ENCODE peak calls at places on chromosomes 3 and 15, in nine cellular contexts. W, S, R, K, Y, A, C, G and F are unnamed samples.

GRCh38 chr3:197486861-197487260 is 68.9 kb downstream of the BDH1 start:
- DNase-seq in K (no peak), A (no peak), W (no peak), Y (no peak), G (no peak), C (no peak), S (no peak), R (peak), F (no peak)

GRCh38 chr3:37824090-37824953 is 37.4 kb upstream of the CTDSPL start:
- DNase-seq in G (no peak), S (no peak), W (no peak), C (no peak), R (no peak), A (no peak), K (no peak), Y (no peak), F (no peak)

GRCh38 chr3:123457841-123458240 is 9.0 kb upstream of the ADCY5 start:
- DNase-seq in K (no peak), Y (no peak), C (no peak), W (no peak), A (no peak), S (no peak), G (no peak), R (no peak), F (no peak)

GRCh38 chr3:121757087-121757811 is 7.7 kb upstream of the GOLGB1 start:
- DNase-seq in A (no peak), W (no peak), S (no peak), C (no peak), G (no peak), R (no peak), Y (no peak), K (no peak), F (no peak)

GRCh38 chr3:29201609-29202008 is 79.3 kb upstream of the RBMS3 start:
- DNase-seq in K (no peak), Y (no peak), C (no peak), R (no peak), W (no peak), A (no peak), S (no peak), G (no peak), F (no peak)

GRCh38 chr3:123294296-123294938 is 92.7 kb downstream of the SEC22A start:
- DNase-seq in S (no peak), R (no peak), K (no peak), Y (no peak), A (no peak), C (no peak), G (no peak), W (no peak), F (no peak)

GRCh38 chr3:103906304-103906703 is 1460.4 kb upstream of the ALCAM start:
- DNase-seq in G (no peak), C (no peak), S (no peak), W (no peak), R (no peak), Y (no peak), K (no peak), A (no peak), F (no peak)

GRCh38 chr3:63364495-63364894 is 86.4 kb downstream of the SYNPR start:
- DNase-seq in C (no peak), K (no peak), S (no peak), R (no peak), W (no peak), G (no peak), Y (no peak), A (peak), F (no peak)

GRCh38 chr3:99315896-99316295 is 322.5 kb upstream of the COL8A1 start:
- DNase-seq in A (peak), S (no peak), C (no peak), W (no peak), G (no peak), Y (no peak), K (no peak), R (no peak), F (no peak)

GRCh38 chr3:181757694-181758306 is 46.1 kb downstream of the SOX2 start:
- DNase-seq in G (no peak), C (no peak), R (no peak), Y (no peak), S (no peak), W (no peak), A (no peak), K (no peak), F (no peak)

GRCh38 chr15:63872759-63873510 is 39.2 kb upstream of the HERC1 start:
- DNase-seq in R (no peak), A (peak), C (no peak), G (no peak), S (no peak), Y (no peak), K (no peak), W (no peak), F (no peak)

GRCh38 chr15:49239105-49239504 is 69.1 kb downstream of the GALK2 start:
- DNase-seq in Y (no peak), S (no peak), K (no peak), G (no peak), W (no peak), R (peak), A (no peak), C (no peak), F (no peak)

GRCh38 chr3:48493203-48493501 is 10.8 kb downstream of the SHISA5 start:
- DNase-seq in Y (no peak), C (no peak), K (no peak), G (no peak), W (no peak), R (no peak), S (no peak), A (no peak), F (no peak)

GRCh38 chr3:8938021-8938420 is 25.3 kb downstream of the RAD18 start:
- DNase-seq in C (no peak), Y (no peak), A (peak), G (no peak), K (no peak), W (no peak), S (no peak), R (no peak), F (no peak)

GRCh38 chr3:138234401-138235179 is 47.5 kb downstream of the ARMC8 start:
- DNase-seq in C (no peak), W (no peak), S (no peak), Y (no peak), R (no peak), G (no peak), A (peak), K (no peak), F (no peak)

GRCh38 chr15:35616436-35617271 is 70.7 kb upstream of the DPH6 start:
- DNase-seq in R (no peak), S (no peak), C (no peak), K (no peak), A (peak), G (no peak), W (no peak), Y (no peak), F (no peak)

GRCh38 chr3:33061782-33062181 is 35.2 kb downstream of the GLB1 start:
- DNase-seq in R (no peak), G (peak), S (no peak), C (no peak), A (peak), Y (no peak), W (no peak), K (no peak), F (no peak)

GRCh38 chr3:123409443-123410148 is 39.3 kb downstream of the ADCY5 start:
- DNase-seq in W (no peak), A (no peak), K (no peak), S (no peak), Y (no peak), C (no peak), R (peak), G (no peak), F (no peak)

DNA sequence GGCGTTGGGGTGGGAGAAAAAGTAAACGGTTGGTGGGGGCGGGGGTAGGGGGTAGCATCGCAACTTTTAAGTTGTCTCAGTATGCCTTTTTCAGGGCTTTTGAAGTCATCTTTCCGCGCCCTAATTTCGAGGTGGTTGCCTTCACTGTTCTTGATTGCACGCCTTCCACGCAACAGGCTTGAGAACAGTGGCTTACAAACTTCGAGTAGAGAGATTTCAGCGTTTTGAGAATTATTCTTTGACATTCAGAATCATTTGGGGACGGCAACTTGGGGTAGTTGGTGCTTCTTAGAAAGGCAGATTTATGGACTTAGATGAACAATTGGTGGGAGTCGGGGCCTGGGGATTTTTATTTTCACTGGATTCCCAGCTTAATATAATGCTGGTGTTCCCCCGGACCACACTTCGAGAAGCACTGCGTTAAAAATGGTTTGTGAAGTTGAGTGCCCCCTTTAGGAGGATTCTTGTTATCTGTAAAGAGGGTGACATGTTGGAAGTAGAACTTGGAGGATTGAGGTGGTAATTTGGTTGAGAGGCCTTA is 880 bp downstream of the PPP4R2 start:
- DNase-seq in K (no peak), S (no peak), G (peak), A (peak), Y (peak), R (no peak), W (peak), C (no peak), F (no peak)
- TF ChIP-seq CTCF in K (peak), S (peak), G (peak), A (peak), Y (peak), R (peak), W (peak), C (peak), F (no peak)

GRCh38 chr15:92818658-92819311 is 81.3 kb upstream of the CHD2 start:
- DNase-seq in S (no peak), A (no peak), R (no peak), Y (no peak), C (no peak), G (no peak), K (no peak), W (no peak), F (no peak)

GRCh38 chr15:92819312-92820232 is 80.6 kb upstream of the CHD2 start:
- DNase-seq in K (no peak), A (no peak), Y (no peak), S (no peak), R (no peak), G (no peak), C (no peak), W (no peak), F (no peak)

GRCh38 chr15:92822216-92823144 is 77.6 kb upstream of the CHD2 start:
- DNase-seq in W (no peak), R (no peak), G (no peak), K (no peak), A (no peak), C (no peak), S (no peak), Y (no peak), F (no peak)

GRCh38 chr15:92821491-92822116 is 78.5 kb upstream of the CHD2 start:
- DNase-seq in G (no peak), A (no peak), K (no peak), R (no peak), C (no peak), Y (no peak), S (no peak), W (no peak), F (no peak)

GRCh38 chr15:92820233-92821021 is 79.7 kb upstream of the CHD2 start:
- DNase-seq in W (peak), C (peak), G (peak), S (peak), A (peak), R (peak), K (peak), Y (peak), F (peak)
- TF ChIP-seq CTCF in W (no peak), C (no peak), G (no peak), S (no peak), A (no peak), R (no peak), K (no peak), Y (no peak), F (no peak)

GRCh38 chr15:25671132-25671531 is 192.0 kb downstream of the ATP10A start:
- DNase-seq in G (no peak), K (no peak), S (no peak), C (no peak), Y (no peak), W (no peak), R (no peak), A (no peak), F (no peak)

GRCh38 chr15:25668901-25669300 is 194.2 kb downstream of the ATP10A start:
- DNase-seq in Y (no peak), S (no peak), C (no peak), R (no peak), G (no peak), W (no peak), A (no peak), K (no peak), F (no peak)

GRCh38 chr15:25668236-25668635 is 194.9 kb downstream of the ATP10A start:
- DNase-seq in Y (no peak), A (no peak), G (no peak), C (no peak), S (no peak), K (no peak), R (no peak), W (no peak), F (no peak)

GRCh38 chr15:25667829-25668228 is 195.3 kb downstream of the ATP10A start:
- DNase-seq in Y (no peak), C (no peak), K (no peak), R (no peak), A (no peak), W (no peak), G (no peak), S (no peak), F (no peak)

GRCh38 chr15:25670025-25670554 is 193.0 kb downstream of the ATP10A start:
- DNase-seq in C (no peak), A (peak), Y (peak), S (no peak), W (no peak), R (no peak), K (peak), G (no peak), F (no peak)
- TF ChIP-seq CTCF in C (no peak), A (no peak), Y (no peak), S (no peak), W (no peak), R (no peak), K (no peak), G (no peak), F (no peak)

DNA sequence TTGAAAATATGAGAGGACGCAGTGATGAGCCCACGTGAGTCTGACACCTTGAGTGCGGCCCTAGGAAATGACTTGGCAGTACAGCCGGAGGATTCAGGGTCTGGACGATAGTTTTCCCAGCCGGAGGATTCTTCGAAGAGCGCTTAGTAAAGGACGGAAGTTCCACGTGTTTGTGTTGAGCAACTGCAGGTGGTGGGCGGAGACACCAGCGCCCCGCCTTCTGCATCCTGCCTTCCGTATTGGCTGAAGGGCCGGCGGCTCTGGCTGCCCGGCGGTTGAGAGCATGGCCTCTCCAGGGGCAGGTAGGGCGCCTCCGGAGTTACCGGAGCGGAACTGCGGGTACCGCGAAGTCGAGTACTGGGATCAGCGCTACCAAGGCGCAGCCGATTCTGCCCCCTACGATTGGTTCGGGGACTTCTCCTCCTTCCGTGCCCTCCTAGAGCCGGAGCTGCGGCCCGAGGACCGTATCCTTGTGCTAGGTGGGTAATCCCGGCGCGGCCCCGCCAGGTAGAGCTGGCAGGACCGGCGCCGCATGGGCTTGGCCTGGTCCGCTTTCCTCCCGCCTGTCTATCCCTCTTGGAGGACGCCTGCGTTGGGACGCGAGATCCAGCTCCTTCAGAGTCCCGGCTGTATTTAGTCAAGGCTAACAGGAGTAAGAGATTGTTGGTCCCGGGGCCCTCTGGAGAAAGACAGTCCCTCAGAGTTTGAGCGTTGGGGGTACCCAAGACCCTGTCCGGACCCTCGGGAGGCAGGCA is at the start of gene EEF1AKMT4:
- DNase-seq in Y (peak), A (peak), G (peak), S (peak), K (peak), R (peak), W (peak), C (peak), F (peak)
- TF ChIP-seq CTCF in Y (peak), A (peak), G (no peak), S (peak), K (peak), R (peak), W (no peak), C (peak), F (no peak)

GRCh38 chr3:151312972-151313371 is 3.6 kb downstream of the GPR87 start:
- DNase-seq in C (peak), Y (no peak), G (no peak), R (no peak), K (no peak), W (no peak), S (no peak), A (no peak), F (no peak)

GRCh38 chr3:151315846-151316245 is 774 bp downstream of the GPR87 start:
- DNase-seq in G (no peak), C (peak), W (no peak), R (no peak), A (no peak), S (no peak), Y (no peak), K (no peak), F (no peak)

GRCh38 chr3:151314593-151314992 is 2.0 kb downstream of the GPR87 start:
- DNase-seq in R (no peak), A (no peak), G (no peak), S (no peak), W (no peak), Y (no peak), K (no peak), C (no peak), F (no peak)

GRCh38 chr3:151315136-151315535 is 1.5 kb downstream of the GPR87 start:
- DNase-seq in S (no peak), Y (no peak), G (no peak), A (peak), K (no peak), C (no peak), W (no peak), R (no peak), F (no peak)

GRCh38 chr3:151314132-151314531 is 2.5 kb downstream of the GPR87 start:
- DNase-seq in C (peak), R (no peak), W (no peak), A (no peak), G (no peak), Y (no peak), K (no peak), S (no peak), F (no peak)
- TF ChIP-seq CTCF in C (no peak), R (no peak), W (no peak), A (no peak), G (no peak), Y (no peak), K (no peak), S (no peak), F (no peak)